ENCODE peak calls at places on chromosome 2, in eight cellular contexts. One of them, this sample, is unnamed.

GRCh38 chr2:229445013-229445412 is 173.9 kb upstream of the PID1 start:
- DNase-seq in heart left ventricle: peak
- DNase-seq in lung: peak
- DNase-seq in adrenal gland: peak
- DNase-seq in dorsolateral prefrontal cortex: peak
- DNase-seq in astrocyte: peak
- DNase-seq in H1: peak
- DNase-seq in mammary epithelial cell: peak
- DNase-seq in this sample: peak

GRCh38 chr2:54895735-54896134 is 154.5 kb downstream of the RTN4 start:
- DNase-seq in heart left ventricle: no peak
- DNase-seq in lung: no peak
- DNase-seq in adrenal gland: no peak
- DNase-seq in dorsolateral prefrontal cortex: no peak
- DNase-seq in astrocyte: peak
- DNase-seq in H1: no peak
- DNase-seq in mammary epithelial cell: peak
- DNase-seq in this sample: peak

GRCh38 chr2:23606968-23607367 is 222.0 kb downstream of the KLHL29 start:
- DNase-seq in heart left ventricle: no peak
- DNase-seq in lung: no peak
- DNase-seq in adrenal gland: no peak
- DNase-seq in dorsolateral prefrontal cortex: peak
- DNase-seq in astrocyte: peak
- DNase-seq in H1: no peak
- DNase-seq in mammary epithelial cell: peak
- DNase-seq in this sample: no peak

GRCh38 chr2:197356136-197356535 is 45.6 kb upstream of the ANKRD44 start:
- DNase-seq in heart left ventricle: no peak
- DNase-seq in lung: no peak
- DNase-seq in adrenal gland: no peak
- DNase-seq in dorsolateral prefrontal cortex: no peak
- DNase-seq in astrocyte: no peak
- DNase-seq in H1: no peak
- DNase-seq in mammary epithelial cell: no peak
- DNase-seq in this sample: no peak

GRCh38 chr2:33272001-33272400 is 204.4 kb upstream of the RASGRP3 start:
- DNase-seq in heart left ventricle: no peak
- DNase-seq in lung: no peak
- DNase-seq in adrenal gland: no peak
- DNase-seq in dorsolateral prefrontal cortex: no peak
- DNase-seq in astrocyte: peak
- DNase-seq in H1: no peak
- DNase-seq in mammary epithelial cell: no peak
- DNase-seq in this sample: no peak

GRCh38 chr2:45685299-45685698 is 33.8 kb downstream of the PRKCE start:
- DNase-seq in heart left ventricle: no peak
- DNase-seq in lung: no peak
- DNase-seq in adrenal gland: no peak
- DNase-seq in dorsolateral prefrontal cortex: no peak
- DNase-seq in astrocyte: no peak
- DNase-seq in H1: no peak
- DNase-seq in mammary epithelial cell: no peak
- DNase-seq in this sample: no peak

GRCh38 chr2:51120754-51121280 is 88.9 kb upstream of the NRXN1 start:
- DNase-seq in heart left ventricle: no peak
- DNase-seq in lung: no peak
- DNase-seq in adrenal gland: no peak
- DNase-seq in dorsolateral prefrontal cortex: no peak
- DNase-seq in astrocyte: peak
- DNase-seq in H1: no peak
- DNase-seq in mammary epithelial cell: peak
- DNase-seq in this sample: no peak

GRCh38 chr2:149446735-149447134 is 116.3 kb downstream of the LYPD6 start:
- DNase-seq in heart left ventricle: no peak
- DNase-seq in lung: no peak
- DNase-seq in adrenal gland: no peak
- DNase-seq in dorsolateral prefrontal cortex: no peak
- DNase-seq in astrocyte: no peak
- DNase-seq in H1: no peak
- DNase-seq in mammary epithelial cell: no peak
- DNase-seq in this sample: no peak

GRCh38 chr2:135863231-135863630 is 13.0 kb downstream of the MCM6 start:
- DNase-seq in heart left ventricle: no peak
- DNase-seq in lung: no peak
- DNase-seq in adrenal gland: no peak
- DNase-seq in dorsolateral prefrontal cortex: no peak
- DNase-seq in astrocyte: no peak
- DNase-seq in H1: no peak
- DNase-seq in mammary epithelial cell: no peak
- DNase-seq in this sample: no peak

GRCh38 chr2:163698857-163699256 is 37.0 kb downstream of the FIGN start:
- DNase-seq in heart left ventricle: no peak
- DNase-seq in lung: no peak
- DNase-seq in adrenal gland: no peak
- DNase-seq in dorsolateral prefrontal cortex: no peak
- DNase-seq in astrocyte: no peak
- DNase-seq in H1: peak
- DNase-seq in mammary epithelial cell: no peak
- DNase-seq in this sample: no peak

GRCh38 chr2:216328347-216328746 is 43.9 kb downstream of the MARCHF4 start:
- DNase-seq in heart left ventricle: no peak
- DNase-seq in lung: no peak
- DNase-seq in adrenal gland: no peak
- DNase-seq in dorsolateral prefrontal cortex: no peak
- DNase-seq in astrocyte: no peak
- DNase-seq in H1: no peak
- DNase-seq in mammary epithelial cell: no peak
- DNase-seq in this sample: no peak

GRCh38 chr2:240803191-240803590 is 16.8 kb downstream of the KIF1A start:
- DNase-seq in heart left ventricle: peak
- DNase-seq in lung: no peak
- DNase-seq in adrenal gland: no peak
- DNase-seq in dorsolateral prefrontal cortex: no peak
- DNase-seq in astrocyte: no peak
- DNase-seq in H1: no peak
- DNase-seq in mammary epithelial cell: no peak
- DNase-seq in this sample: no peak

GRCh38 chr2:162524192-162524591 is 180.3 kb downstream of the GCA start:
- DNase-seq in heart left ventricle: no peak
- DNase-seq in lung: no peak
- DNase-seq in adrenal gland: peak
- DNase-seq in dorsolateral prefrontal cortex: no peak
- DNase-seq in astrocyte: no peak
- DNase-seq in H1: no peak
- DNase-seq in mammary epithelial cell: no peak
- DNase-seq in this sample: no peak

GRCh38 chr2:239930871-239931771 is 94.0 kb downstream of the NDUFA10 start:
- DNase-seq in heart left ventricle: peak
- DNase-seq in lung: no peak
- DNase-seq in adrenal gland: peak
- DNase-seq in dorsolateral prefrontal cortex: peak
- DNase-seq in astrocyte: no peak
- DNase-seq in H1: no peak
- DNase-seq in mammary epithelial cell: no peak
- DNase-seq in this sample: no peak

GRCh38 chr2:203574824-203575223 is 39.7 kb upstream of the RAPH1 start:
- DNase-seq in heart left ventricle: no peak
- DNase-seq in lung: no peak
- DNase-seq in adrenal gland: no peak
- DNase-seq in dorsolateral prefrontal cortex: no peak
- DNase-seq in astrocyte: no peak
- DNase-seq in H1: no peak
- DNase-seq in mammary epithelial cell: no peak
- DNase-seq in this sample: no peak

GRCh38 chr2:179861027-179861776 is at the start of gene ZNF385B:
- DNase-seq in heart left ventricle: no peak
- DNase-seq in lung: no peak
- DNase-seq in adrenal gland: peak
- DNase-seq in dorsolateral prefrontal cortex: peak
- DNase-seq in astrocyte: peak
- DNase-seq in H1: peak
- DNase-seq in mammary epithelial cell: peak
- DNase-seq in this sample: no peak

GRCh38 chr2:230106771-230107170 is 38.0 kb upstream of the SLC16A14 start:
- DNase-seq in heart left ventricle: no peak
- DNase-seq in lung: no peak
- DNase-seq in adrenal gland: no peak
- DNase-seq in dorsolateral prefrontal cortex: no peak
- DNase-seq in astrocyte: no peak
- DNase-seq in H1: no peak
- DNase-seq in mammary epithelial cell: no peak
- DNase-seq in this sample: no peak

GRCh38 chr2:41595235-41595634 is 452.6 kb upstream of the PKDCC start:
- DNase-seq in heart left ventricle: no peak
- DNase-seq in lung: no peak
- DNase-seq in adrenal gland: no peak
- DNase-seq in dorsolateral prefrontal cortex: no peak
- DNase-seq in astrocyte: no peak
- DNase-seq in H1: no peak
- DNase-seq in mammary epithelial cell: peak
- DNase-seq in this sample: no peak

GRCh38 chr2:191291471-191291870 is 46.3 kb downstream of the MYO1B start:
- DNase-seq in heart left ventricle: no peak
- DNase-seq in lung: no peak
- DNase-seq in adrenal gland: no peak
- DNase-seq in dorsolateral prefrontal cortex: no peak
- DNase-seq in astrocyte: no peak
- DNase-seq in H1: no peak
- DNase-seq in mammary epithelial cell: no peak
- DNase-seq in this sample: no peak

GRCh38 chr2:61536723-61537581 is 1.2 kb downstream of the XPO1 start:
- DNase-seq in heart left ventricle: peak
- DNase-seq in lung: peak
- DNase-seq in adrenal gland: peak
- DNase-seq in dorsolateral prefrontal cortex: peak
- DNase-seq in astrocyte: peak
- DNase-seq in H1: no peak
- DNase-seq in mammary epithelial cell: peak
- DNase-seq in this sample: peak

GRCh38 chr2:15993666-15994065 is 53.3 kb downstream of the MYCN start:
- DNase-seq in heart left ventricle: no peak
- DNase-seq in lung: no peak
- DNase-seq in adrenal gland: no peak
- DNase-seq in dorsolateral prefrontal cortex: no peak
- DNase-seq in astrocyte: no peak
- DNase-seq in H1: no peak
- DNase-seq in mammary epithelial cell: no peak
- DNase-seq in this sample: no peak

GRCh38 chr2:236568922-236569592 is 568 bp upstream of the ACKR3 start:
- DNase-seq in heart left ventricle: no peak
- DNase-seq in lung: no peak
- DNase-seq in adrenal gland: no peak
- DNase-seq in dorsolateral prefrontal cortex: no peak
- DNase-seq in astrocyte: no peak
- DNase-seq in H1: no peak
- DNase-seq in mammary epithelial cell: no peak
- DNase-seq in this sample: no peak
- H3K4me3 ChIP-seq in heart left ventricle: no peak
- H3K4me3 ChIP-seq in lung: no peak
- H3K4me3 ChIP-seq in adrenal gland: no peak
- H3K4me3 ChIP-seq in dorsolateral prefrontal cortex: peak
- H3K4me3 ChIP-seq in astrocyte: no peak
- H3K4me3 ChIP-seq in H1: no peak
- H3K4me3 ChIP-seq in mammary epithelial cell: no peak
- H3K4me3 ChIP-seq in this sample: no peak

GRCh38 chr2:9096761-9097160 is 93.3 kb upstream of the MBOAT2 start:
- DNase-seq in heart left ventricle: no peak
- DNase-seq in lung: no peak
- DNase-seq in adrenal gland: no peak
- DNase-seq in dorsolateral prefrontal cortex: no peak
- DNase-seq in astrocyte: no peak
- DNase-seq in H1: no peak
- DNase-seq in mammary epithelial cell: no peak
- DNase-seq in this sample: no peak

GRCh38 chr2:9094117-9094516 is 90.6 kb upstream of the MBOAT2 start:
- DNase-seq in heart left ventricle: no peak
- DNase-seq in lung: no peak
- DNase-seq in adrenal gland: no peak
- DNase-seq in dorsolateral prefrontal cortex: no peak
- DNase-seq in astrocyte: no peak
- DNase-seq in H1: no peak
- DNase-seq in mammary epithelial cell: no peak
- DNase-seq in this sample: no peak

GRCh38 chr2:9097239-9097638 is 93.8 kb upstream of the MBOAT2 start:
- DNase-seq in heart left ventricle: peak
- DNase-seq in lung: no peak
- DNase-seq in adrenal gland: no peak
- DNase-seq in dorsolateral prefrontal cortex: no peak
- DNase-seq in astrocyte: no peak
- DNase-seq in H1: no peak
- DNase-seq in mammary epithelial cell: no peak
- DNase-seq in this sample: no peak

GRCh38 chr2:9095226-9095625 is 91.7 kb upstream of the MBOAT2 start:
- DNase-seq in heart left ventricle: no peak
- DNase-seq in lung: no peak
- DNase-seq in adrenal gland: no peak
- DNase-seq in dorsolateral prefrontal cortex: no peak
- DNase-seq in astrocyte: no peak
- DNase-seq in H1: no peak
- DNase-seq in mammary epithelial cell: no peak
- DNase-seq in this sample: no peak

DNA sequence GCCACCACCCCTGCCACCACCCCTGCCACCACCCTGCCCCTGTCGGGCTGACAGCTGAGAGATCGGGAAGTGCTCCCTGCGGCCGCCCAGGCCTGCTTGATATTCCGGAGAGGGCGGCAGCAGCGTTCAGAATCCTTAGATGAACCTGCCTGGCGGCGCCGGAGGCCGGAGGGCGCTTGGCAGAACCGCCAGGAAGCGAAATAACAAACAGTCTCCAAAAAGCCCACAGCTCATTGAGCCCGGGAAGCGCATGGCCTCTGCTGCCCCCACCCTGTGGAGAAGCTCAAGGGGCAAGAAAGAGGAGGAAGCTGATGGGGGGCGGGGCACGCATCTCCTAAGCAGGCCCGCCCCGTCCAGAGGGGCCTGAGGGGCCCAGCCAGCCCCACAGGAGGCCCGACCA is 92.2 kb upstream of the MBOAT2 start:
- DNase-seq in heart left ventricle: peak
- DNase-seq in lung: peak
- DNase-seq in adrenal gland: no peak
- DNase-seq in dorsolateral prefrontal cortex: no peak
- DNase-seq in astrocyte: peak
- DNase-seq in H1: no peak
- DNase-seq in mammary epithelial cell: no peak
- DNase-seq in this sample: no peak
- TF ChIP-seq CTCF in heart left ventricle: peak
- TF ChIP-seq CTCF in lung: peak
- TF ChIP-seq CTCF in adrenal gland: no peak
- TF ChIP-seq CTCF in dorsolateral prefrontal cortex: peak
- TF ChIP-seq CTCF in astrocyte: no peak
- TF ChIP-seq CTCF in H1: peak
- TF ChIP-seq CTCF in mammary epithelial cell: no peak
- TF ChIP-seq CTCF in this sample: no peak

GRCh38 chr2:27069436-27069835 is 2.0 kb downstream of the OST4 start:
- DNase-seq in heart left ventricle: no peak
- DNase-seq in lung: no peak
- DNase-seq in adrenal gland: no peak
- DNase-seq in dorsolateral prefrontal cortex: no peak
- DNase-seq in astrocyte: no peak
- DNase-seq in H1: no peak
- DNase-seq in mammary epithelial cell: no peak
- DNase-seq in this sample: no peak
- H3K4me3 ChIP-seq in heart left ventricle: no peak
- H3K4me3 ChIP-seq in lung: no peak
- H3K4me3 ChIP-seq in adrenal gland: no peak
- H3K4me3 ChIP-seq in dorsolateral prefrontal cortex: no peak
- H3K4me3 ChIP-seq in astrocyte: peak
- H3K4me3 ChIP-seq in H1: no peak
- H3K4me3 ChIP-seq in mammary epithelial cell: no peak
- H3K4me3 ChIP-seq in this sample: no peak

GRCh38 chr2:73035899-73036778 is 35.4 kb downstream of the SFXN5 start:
- DNase-seq in heart left ventricle: no peak
- DNase-seq in lung: no peak
- DNase-seq in adrenal gland: no peak
- DNase-seq in dorsolateral prefrontal cortex: no peak
- DNase-seq in astrocyte: no peak
- DNase-seq in H1: no peak
- DNase-seq in mammary epithelial cell: no peak
- DNase-seq in this sample: no peak
- TF ChIP-seq CTCF in heart left ventricle: no peak
- TF ChIP-seq CTCF in lung: no peak
- TF ChIP-seq CTCF in adrenal gland: no peak
- TF ChIP-seq CTCF in dorsolateral prefrontal cortex: no peak
- TF ChIP-seq CTCF in astrocyte: peak
- TF ChIP-seq CTCF in H1: peak
- TF ChIP-seq CTCF in mammary epithelial cell: no peak
- TF ChIP-seq CTCF in this sample: no peak